ENCODE peak calls at places on chromosomes 4 and X, in five cellular contexts. L is RWPE2; Q is body of pancreas; B is substantia nigra; D is naive thymus-derived CD4-positive, alpha-beta T cell. E is an unnamed sample.

GRCh38 chrX:150517303-150517896 is 51.0 kb upstream of the MTM1 start:
- DNase-seq in D (no peak), L (no peak), Q (no peak), B (no peak), E (no peak)

GRCh38 chr4:38672247-38673071 is 8.5 kb downstream of the KLF3 start:
- DNase-seq in D (no peak), L (no peak), B (no peak), Q (peak; percentile 33), E (no peak)

GRCh38 chr4:75673959-75674328 is 733 bp upstream of the G3BP2 start:
- DNase-seq in L (no peak), B (no peak), Q (no peak), D (no peak), E (no peak)

GRCh38 chrX:73855546-73855945 is 292.5 kb downstream of the CHIC1 start:
- DNase-seq in D (peak; percentile 22), B (peak; percentile 50), Q (peak; percentile 80), L (no peak), E (no peak)

GRCh38 chrX:38970845-38971244 is 169.6 kb downstream of the MID1IP1 start:
- DNase-seq in D (no peak), L (no peak), B (no peak), Q (no peak), E (no peak)

GRCh38 chrX:110743679-110744340 is 51.8 kb downstream of the CHRDL1 start:
- DNase-seq in L (no peak), B (no peak), D (no peak), Q (no peak), E (no peak)

GRCh38 chr4:139028191-139028661 is 12.6 kb downstream of the NOCT start:
- DNase-seq in D (no peak), L (no peak), B (peak; percentile 87), Q (peak; percentile 89), E (peak; percentile 50)

GRCh38 chrX:39309721-39310152 is 508.5 kb downstream of the MID1IP1 start:
- DNase-seq in L (no peak), B (no peak), D (peak; percentile 85), Q (no peak), E (no peak)

GRCh38 chr4:129641179-129641578 is 545.2 kb downstream of the C4orf33 start:
- DNase-seq in Q (peak; percentile 78), B (peak; percentile 22), D (no peak), L (no peak), E (no peak)

GRCh38 chr4:19809989-19810388 is 441.7 kb upstream of the SLIT2 start:
- DNase-seq in D (no peak), Q (no peak), L (no peak), B (no peak), E (no peak)

GRCh38 chr4:159358226-159358625 is 255.3 kb downstream of the RAPGEF2 start:
- DNase-seq in L (no peak), Q (no peak), D (no peak), B (no peak), E (no peak)

GRCh38 chr4:113878718-113879117 is 100.7 kb downstream of the ARSJ start:
- DNase-seq in D (no peak), Q (no peak), L (no peak), B (no peak), E (no peak)

GRCh38 chr4:76764251-76764650 is 133.7 kb downstream of the SOWAHB start:
- DNase-seq in L (no peak), Q (no peak), D (no peak), B (no peak), E (no peak)
- H3K27ac ChIP-seq in L (no peak overlapping the region), Q (no peak overlapping the region), D (no peak overlapping the region), B (no peak overlapping the region), E (no peak overlapping the region)

GRCh38 chr4:15649914-15650545 is 5.1 kb downstream of the FBXL5 start:
- DNase-seq in Q (peak; percentile 41), B (peak; percentile 58), D (peak; percentile 79), L (no peak), E (no peak)
- H3K27ac ChIP-seq in Q (no peak overlapping the region), B (no peak overlapping the region), D (no peak overlapping the region), L (peak overlapping the region; percentile 1), E (no peak overlapping the region)

GRCh38 chr4:2930135-2930805 is 32.9 kb downstream of the NOP14 start:
- DNase-seq in B (no peak), Q (no peak), L (no peak), D (no peak), E (no peak)
- H3K27ac ChIP-seq in B (peak overlapping the region; percentile 67), Q (peak overlapping the region; percentile 77), L (peak overlapping the region; percentile 5), D (peak overlapping the region; percentile 74), E (no peak overlapping the region)

DNA sequence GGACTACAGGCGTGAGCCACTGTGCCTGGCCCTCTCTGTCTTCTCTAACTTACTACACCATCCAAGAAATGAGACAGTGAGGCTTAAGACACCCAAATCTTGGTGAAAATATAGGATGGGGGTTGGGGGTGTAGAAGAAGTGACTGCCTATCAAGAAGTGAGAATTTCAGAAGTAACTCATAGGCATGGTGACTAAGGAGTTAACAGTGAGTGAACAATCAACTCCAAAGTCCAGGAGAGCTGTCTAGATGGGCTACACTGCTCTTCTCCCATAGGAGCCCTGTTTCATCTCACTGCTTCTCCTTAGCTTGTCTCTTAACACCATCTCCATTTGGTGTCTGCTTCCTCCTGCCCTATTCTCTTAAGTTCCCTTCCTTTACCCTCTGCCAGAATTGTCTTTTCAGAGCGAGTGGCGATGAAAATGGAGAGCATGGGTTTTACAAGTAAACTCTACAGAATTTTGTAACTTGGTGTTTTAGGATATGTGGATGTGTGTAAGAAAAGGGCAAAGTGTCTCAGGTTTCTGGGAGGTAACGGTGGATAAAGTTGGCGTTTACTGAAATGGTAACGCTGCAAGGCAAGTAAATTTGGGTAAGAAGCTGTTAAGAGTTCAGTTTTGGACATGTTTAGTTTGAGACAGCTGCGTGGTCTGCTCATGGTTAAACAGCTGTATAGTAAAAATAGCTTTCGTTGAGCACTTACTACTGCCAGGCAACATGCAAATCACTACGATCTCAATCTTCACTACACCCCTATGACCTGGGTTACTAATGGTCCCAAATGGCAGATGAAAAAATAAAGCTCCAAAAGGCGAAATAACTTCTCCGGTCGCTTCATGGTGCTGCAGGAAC is 22.5 kb downstream of the FABP2 start:
- DNase-seq in B (no peak), Q (no peak), L (no peak), D (no peak), E (no peak)
- H3K27ac ChIP-seq in B (peak overlapping the region; percentile 61), Q (peak overlapping the region; percentile 75), L (peak overlapping the region; percentile 83), D (peak overlapping the region; percentile 90), E (peak overlapping the region; percentile 71)

DNA sequence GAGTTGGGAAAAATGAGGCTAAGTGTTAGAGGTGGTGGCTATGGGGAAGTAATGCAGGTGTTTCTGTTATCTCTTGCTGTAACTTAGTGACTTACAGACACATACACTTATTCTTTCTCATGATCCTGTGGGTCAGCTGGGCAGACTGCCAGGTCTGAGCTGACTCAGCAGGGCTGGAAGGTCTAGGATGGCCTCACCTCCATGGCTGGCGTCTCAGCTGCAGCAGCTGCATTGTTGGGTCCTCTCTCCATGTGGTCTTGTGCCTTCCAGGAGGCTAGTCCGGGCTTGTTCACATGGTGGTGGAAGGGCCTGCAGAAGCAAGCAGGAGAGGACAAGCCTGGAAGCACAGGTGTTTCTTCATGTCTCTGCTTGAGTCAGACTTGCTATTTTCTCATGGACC is 172.7 kb downstream of the NHS start:
- DNase-seq in L (peak; percentile 95), Q (peak; percentile 92), D (no peak), B (no peak), E (no peak)
- H3K27ac ChIP-seq in L (peak overlapping the region; percentile 26), Q (no peak overlapping the region), D (no peak overlapping the region), B (no peak overlapping the region), E (no peak overlapping the region)

GRCh38 chr4:183718876-183719275 is 59.8 kb downstream of the TRAPPC11 start:
- DNase-seq in L (no peak), B (no peak), Q (no peak), D (no peak), E (no peak)

GRCh38 chr4:183716302-183716701 is 57.2 kb downstream of the TRAPPC11 start:
- DNase-seq in L (no peak), D (no peak), Q (no peak), B (no peak), E (no peak)

GRCh38 chr4:183722738-183723560 is 63.9 kb downstream of the TRAPPC11 start:
- DNase-seq in Q (peak; percentile 86), D (peak; percentile 17), B (peak; percentile 58), L (no peak), E (peak; percentile 18)

GRCh38 chr4:183723561-183724228 is 64.6 kb downstream of the TRAPPC11 start:
- DNase-seq in Q (no peak), B (no peak), L (no peak), D (no peak), E (no peak)

DNA sequence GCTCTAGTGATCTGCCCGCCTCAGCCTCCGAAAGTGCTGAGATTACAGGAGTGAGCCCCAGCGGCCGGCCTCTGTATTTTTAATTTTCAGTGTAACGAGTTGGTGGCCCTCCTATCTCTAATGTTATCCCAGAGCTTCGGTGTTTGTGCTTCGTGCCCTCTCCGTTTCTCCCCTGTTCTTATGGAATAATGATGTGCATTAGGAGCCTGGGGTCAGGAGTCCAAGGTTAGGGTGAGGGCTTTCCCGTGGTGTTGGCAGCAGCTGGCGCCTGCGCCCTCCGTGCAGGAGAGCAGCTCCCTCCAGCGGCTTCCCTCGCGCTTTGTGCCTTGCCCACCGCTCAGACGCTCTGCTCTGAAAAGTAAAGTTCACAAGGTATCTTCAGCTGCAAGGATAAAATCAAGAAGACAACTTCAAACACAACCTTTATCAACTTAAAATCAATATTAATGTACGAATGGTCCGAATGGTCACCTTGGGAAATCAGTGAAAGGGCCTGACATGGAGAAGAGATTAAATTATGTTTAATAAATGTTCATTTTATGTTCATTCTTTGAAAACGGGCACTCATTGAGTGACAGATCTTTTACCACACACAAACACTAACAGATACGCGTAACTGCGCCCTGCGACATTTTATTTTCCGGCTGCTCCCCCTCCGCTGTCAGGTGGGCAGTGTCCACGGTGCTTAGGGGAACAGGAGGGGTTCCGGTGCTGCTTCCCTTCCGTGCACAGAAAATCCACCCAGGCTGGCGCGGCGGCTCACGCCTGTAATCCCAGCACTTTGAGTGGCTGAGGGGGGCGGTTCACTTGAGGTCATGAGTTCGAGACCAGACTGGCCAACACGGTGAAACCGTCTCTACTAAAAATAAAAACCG is 62.4 kb downstream of the TRAPPC11 start:
- DNase-seq in B (no peak), D (no peak), Q (peak; percentile 90), L (no peak), E (peak; percentile 14)
- H3K27ac ChIP-seq in B (no peak overlapping the region), D (no peak overlapping the region), Q (peak overlapping the region; percentile 94), L (no peak overlapping the region), E (no peak overlapping the region)

DNA sequence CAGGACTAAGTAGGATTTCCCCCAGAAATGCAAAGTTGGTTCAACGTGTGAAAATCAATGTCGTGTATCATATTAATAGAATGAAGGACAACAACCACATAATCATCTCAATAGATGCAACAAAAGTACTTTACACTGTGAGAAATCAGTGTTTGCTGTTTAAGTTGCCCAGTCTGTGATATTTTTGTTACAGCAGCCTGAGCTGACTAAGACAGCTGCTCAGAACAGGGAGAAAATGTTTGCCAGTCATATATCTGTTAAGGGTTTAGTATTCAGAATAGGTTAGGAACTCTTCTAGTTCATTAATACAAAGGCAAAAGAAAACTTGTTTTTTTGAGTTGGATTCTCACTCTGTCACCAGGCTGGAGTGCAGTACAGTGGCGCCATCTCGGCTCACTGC is 12.5 kb downstream of the MAEA start:
- DNase-seq in B (no peak), L (no peak), D (no peak), Q (no peak), E (no peak)
- H3K27ac ChIP-seq in B (no peak overlapping the region), L (peak overlapping the region; percentile 89), D (no peak overlapping the region), Q (no peak overlapping the region), E (no peak overlapping the region)

DNA sequence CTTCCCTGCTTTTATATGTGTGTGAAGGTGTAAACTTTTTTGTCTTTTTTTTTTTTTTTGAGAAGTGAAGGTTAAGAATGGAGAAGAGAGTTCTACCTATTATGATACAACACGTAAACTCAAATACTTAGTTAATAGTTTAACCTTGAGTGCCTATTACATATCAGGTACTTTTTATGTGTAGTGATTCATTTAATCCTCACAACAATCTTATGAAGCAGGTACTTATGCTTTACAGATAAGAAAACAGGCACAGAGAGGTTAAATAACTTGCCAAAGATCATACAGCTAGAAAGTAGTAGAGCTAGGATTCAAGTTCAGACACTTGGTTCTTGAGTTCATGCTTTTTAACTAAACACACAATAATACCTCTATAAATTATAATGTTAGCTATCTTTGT is 107.4 kb downstream of the THOC2 start:
- DNase-seq in L (no peak), B (no peak), D (no peak), Q (no peak), E (no peak)
- H3K27ac ChIP-seq in L (no peak overlapping the region), B (no peak overlapping the region), D (no peak overlapping the region), Q (no peak overlapping the region), E (no peak overlapping the region)